ENCODE peak calls at places on chromosomes 6 and 20, in five cellular contexts. K, M, G, N and S are unnamed samples.

GRCh38 chr6:72321741-72322140 is 300.1 kb upstream of the KCNQ5 start:
- DNase-seq in K (peak; percentile 4), N (peak; percentile 77), M (no peak), G (no peak), S (no peak)

GRCh38 chr6:69138173-69138572 is 503.1 kb downstream of the ADGRB3 start:
- DNase-seq in N (no peak), M (no peak), K (no peak), G (no peak), S (no peak)

GRCh38 chr6:29845405-29846006 is 17.9 kb downstream of the HLA-G start:
- DNase-seq in K (no peak), N (no peak), G (no peak), M (no peak), S (no peak)

GRCh38 chr6:119541132-119541905 is 191.8 kb upstream of the MAN1A1 start:
- DNase-seq in N (peak; percentile 97), K (peak; percentile 48), G (no peak), M (no peak), S (no peak)

GRCh38 chr6:141552463-141552862 is 580.3 kb upstream of the GJE1 start:
- DNase-seq in N (peak; percentile 60), G (no peak), K (no peak), M (no peak), S (no peak)

GRCh38 chr6:112196290-112196689 is 58.1 kb downstream of the LAMA4 start:
- DNase-seq in M (no peak), G (no peak), K (no peak), N (no peak), S (no peak)

GRCh38 chr6:15715060-15715459 is 52.2 kb upstream of the DTNBP1 start:
- DNase-seq in N (no peak), M (no peak), K (no peak), G (no peak), S (no peak)

GRCh38 chr6:69179681-69180080 is 544.6 kb downstream of the ADGRB3 start:
- DNase-seq in K (peak; percentile 34), G (no peak), M (no peak), N (no peak), S (peak; percentile 28)

GRCh38 chr6:119076173-119076965 is 2.1 kb downstream of the FAM184A start:
- DNase-seq in G (no peak), N (no peak), K (no peak), M (no peak), S (no peak)

DNA sequence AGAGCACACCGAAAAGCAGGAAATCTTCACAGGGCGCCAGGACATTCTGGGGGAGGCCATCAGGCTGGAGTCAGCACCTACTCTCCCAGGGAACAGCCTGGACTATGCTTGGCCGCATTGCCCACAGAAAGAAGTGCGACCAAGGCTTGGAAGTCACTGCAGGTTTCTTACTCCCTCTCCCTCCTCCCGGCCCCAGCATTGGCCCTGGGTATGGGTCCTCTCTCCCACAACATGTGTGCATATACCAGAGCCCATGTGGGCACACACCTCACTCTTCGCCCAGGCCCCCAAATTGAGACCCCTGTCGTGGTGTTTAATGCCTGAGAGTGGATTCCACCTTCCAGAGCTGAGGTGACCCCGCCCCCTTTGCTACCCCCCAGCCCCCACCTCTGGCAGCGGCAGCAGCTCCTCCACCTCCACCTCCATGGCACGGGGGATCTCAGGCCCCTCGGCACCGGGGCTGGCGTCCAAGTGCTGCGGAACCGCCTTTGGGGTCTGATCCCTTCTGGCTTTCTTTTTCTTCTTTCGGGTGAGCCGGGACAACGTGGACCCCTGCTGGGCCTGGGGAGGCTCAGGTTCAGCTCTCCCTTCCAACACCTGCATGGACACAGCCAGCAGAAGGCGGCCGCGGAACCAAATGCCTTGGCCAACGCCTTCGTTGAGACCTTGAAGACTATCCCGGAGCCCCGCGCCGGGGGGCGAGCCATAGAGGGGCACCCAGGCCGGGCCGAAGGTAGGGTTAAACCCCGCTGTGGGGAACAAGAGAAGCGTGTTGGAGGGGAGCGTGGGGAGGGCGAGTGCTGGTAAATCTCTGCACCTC is 15.2 kb upstream of the SPAG4 start:
- DNase-seq in K (no peak), N (no peak), G (no peak), M (peak; percentile 38), S (no peak)
- H3K4me3 ChIP-seq in K (peak overlapping the region; percentile 42), N (peak overlapping the region; percentile 34), G (peak overlapping the region; percentile 32), M (peak overlapping the region; percentile 38), S (no peak overlapping the region)

GRCh38 chr6:56539503-56540105 is 103.1 kb downstream of the DST start:
- DNase-seq in K (no peak), G (no peak), N (no peak), M (no peak), S (no peak)

GRCh38 chr6:56541736-56542366 is 100.8 kb downstream of the DST start:
- DNase-seq in G (no peak), N (no peak), K (no peak), M (no peak), S (no peak)

GRCh38 chr6:56540232-56540631 is 102.5 kb downstream of the DST start:
- DNase-seq in N (no peak), K (no peak), M (no peak), G (no peak), S (no peak)

GRCh38 chr6:56540950-56541600 is 101.6 kb downstream of the DST start:
- DNase-seq in K (no peak), M (no peak), G (no peak), N (no peak), S (no peak)

DNA sequence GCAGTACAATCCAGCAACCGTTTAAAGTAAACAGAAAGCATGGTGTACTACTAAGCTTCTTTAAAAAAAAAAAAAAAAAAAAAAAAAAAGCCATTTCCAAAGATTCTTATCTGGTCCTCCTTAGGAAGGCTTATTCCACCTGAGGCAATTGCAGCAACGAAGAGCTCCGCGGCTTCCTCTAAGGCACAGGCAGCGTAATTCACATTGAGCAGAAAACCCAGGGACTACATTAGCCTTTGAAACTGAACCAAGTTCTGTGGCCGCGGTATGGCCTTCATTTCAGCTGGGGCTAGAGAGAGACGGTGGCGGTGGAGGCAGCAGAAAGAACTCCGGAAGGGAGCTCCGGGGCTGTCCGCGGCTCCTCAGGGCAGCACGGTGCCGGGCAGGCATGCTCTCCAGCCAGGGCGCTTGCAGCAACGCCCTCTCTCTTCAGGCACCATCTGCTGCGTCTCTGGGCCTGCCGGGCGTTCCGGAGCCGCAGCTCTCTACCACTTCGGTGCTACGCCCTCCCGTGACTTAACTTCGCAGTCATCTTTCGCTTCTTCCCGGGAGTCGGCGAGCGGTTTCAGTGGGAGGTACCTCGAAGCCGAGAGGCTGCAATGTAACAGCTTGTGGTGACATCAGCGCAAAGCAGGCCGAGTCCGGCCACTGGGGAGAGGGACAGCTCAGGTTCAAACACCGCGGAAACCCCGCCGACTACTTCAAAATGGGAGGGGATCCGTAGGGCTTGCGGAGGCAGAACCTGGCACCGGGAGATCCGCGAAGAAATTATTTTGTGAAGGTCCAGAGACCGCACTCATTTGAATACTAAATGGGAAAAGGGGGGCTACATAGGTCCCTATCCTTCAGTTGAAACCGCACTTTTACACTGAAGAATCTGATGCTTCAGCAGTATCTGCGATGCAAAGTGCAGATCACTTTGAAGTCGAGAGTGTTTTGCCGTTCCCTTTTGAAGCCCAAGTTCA is 100.0 kb downstream of the DST start:
- DNase-seq in K (peak; percentile 95), N (peak; percentile 95), M (peak; percentile 94), G (peak; percentile 98), S (peak; percentile 94)
- TF ChIP-seq CTCF in K (peak; percentile 38), N (no peak), M (peak; percentile 35), G (peak; percentile 52), S (peak; percentile 31)

GRCh38 chr20:24470782-24471582 is 1.6 kb downstream of the SYNDIG1 start:
- DNase-seq in G (no peak), M (peak; percentile 51), K (peak; percentile 35), N (no peak), S (no peak)
- H3K4me3 ChIP-seq in G (peak overlapping the region; percentile 49), M (peak overlapping the region; percentile 90), K (peak overlapping the region; percentile 71), N (no peak overlapping the region), S (peak overlapping the region; percentile 42)

GRCh38 chr20:62388839-62389600 is 2.1 kb downstream of the RPS21 start:
- DNase-seq in K (no peak), M (no peak), N (no peak), G (no peak), S (no peak)
- TF ChIP-seq CTCF in K (peak; percentile 10), M (no peak), N (no peak), G (no peak), S (peak; percentile 14)

DNA sequence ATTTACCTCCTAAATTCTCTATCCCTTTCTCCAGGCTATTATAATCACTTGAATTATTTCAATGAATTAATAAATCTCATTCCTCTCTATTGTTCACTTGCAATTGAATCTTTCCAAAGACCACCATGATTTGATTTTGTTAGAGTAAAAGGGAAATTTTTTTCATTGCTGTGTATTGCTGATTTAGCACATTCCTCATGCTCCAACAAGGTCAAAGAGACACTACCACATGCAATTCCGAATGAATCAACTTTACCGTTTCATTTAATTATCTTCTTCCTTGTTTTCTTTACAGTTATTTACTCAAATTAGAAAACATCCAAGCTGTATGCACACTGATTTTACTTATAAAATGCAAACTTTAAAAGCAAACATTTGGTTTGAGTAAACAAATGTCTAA is 999 bp downstream of the KIAA0408 start:
- DNase-seq in N (no peak), M (no peak), K (no peak), G (no peak), S (no peak)
- H3K4me3 ChIP-seq in N (no peak overlapping the region), M (no peak overlapping the region), K (no peak overlapping the region), G (no peak overlapping the region), S (no peak overlapping the region)

GRCh38 chr6:40473026-40473425 is 114.1 kb downstream of the LRFN2 start:
- DNase-seq in G (no peak), K (no peak), N (no peak), M (no peak), S (no peak)

GRCh38 chr6:40477246-40478126 is 109.7 kb downstream of the LRFN2 start:
- DNase-seq in M (peak; percentile 52), N (no peak), K (peak; percentile 99), G (no peak), S (peak; percentile 56)

GRCh38 chr6:40472354-40472753 is 114.8 kb downstream of the LRFN2 start:
- DNase-seq in G (no peak), M (no peak), N (no peak), K (peak; percentile 69), S (no peak)

GRCh38 chr6:40476673-40477072 is 110.5 kb downstream of the LRFN2 start:
- DNase-seq in N (no peak), K (no peak), G (peak; percentile 82), M (no peak), S (no peak)

DNA sequence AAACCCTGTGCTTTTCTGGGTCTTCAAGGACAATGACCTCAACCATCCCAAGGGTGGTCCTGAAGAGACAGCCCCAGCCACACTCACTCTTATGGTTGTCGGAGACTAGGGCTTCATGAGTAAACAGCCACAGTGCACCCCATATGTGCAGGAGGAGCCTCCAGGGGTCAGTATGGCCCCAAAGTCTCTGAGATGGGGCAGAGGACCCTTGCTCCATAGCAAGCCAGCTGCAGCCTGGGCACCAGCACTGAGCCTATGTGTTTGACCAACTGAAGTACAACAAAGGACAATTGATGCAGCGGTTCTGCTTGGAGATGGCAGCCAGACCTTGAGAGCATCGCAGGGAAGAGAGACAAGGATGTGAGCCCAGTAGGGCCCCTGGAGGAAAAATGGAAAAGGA is 112.2 kb downstream of the LRFN2 start:
- DNase-seq in G (no peak), N (no peak), M (peak; percentile 13), K (no peak), S (no peak)
- TF ChIP-seq CTCF in G (no peak), N (no peak), M (peak; percentile 17), K (peak; percentile 16), S (peak; percentile 20)

GRCh38 chr6:21597706-21598273 is 4.2 kb downstream of the SOX4 start:
- DNase-seq in G (no peak), K (no peak), N (no peak), M (no peak), S (no peak)
- H3K4me3 ChIP-seq in G (peak overlapping the region; percentile 15), K (peak overlapping the region; percentile 86), N (peak overlapping the region; percentile 91), M (peak overlapping the region; percentile 76), S (peak overlapping the region; percentile 89)

GRCh38 chr20:63578224-63579016 is 4.4 kb upstream of the HELZ2 start:
- DNase-seq in M (no peak), K (no peak), N (no peak), G (no peak), S (no peak)
- TF ChIP-seq CTCF in M (no peak), K (no peak), N (no peak), G (no peak), S (no peak)